ENCODE peak calls at places on chromosomes 7 and 10, in four cellular contexts. Y is PC-3; A is Ammon's horn; C is stimulated activated CD4-positive, alpha-beta T cell treated with anti-CD3 and anti-CD28 coated beads, Interleukin-12 subunit alpha, Interleukin-12 subunit beta, amount 100 ng/mL, for 48 hours. H is an unnamed sample.

GRCh38 chr7:38727184-38727940 is 96.2 kb upstream of the AMPH start:
- DNase-seq in Y (peak), A (no peak), C (no peak), H (no peak)

GRCh38 chr10:131207584-131208532 is 103.7 kb downstream of the TCERG1L start:
- DNase-seq in Y (no peak), A (no peak), C (no peak), H (peak)

GRCh38 chr7:29102554-29103151 is 43.7 kb downstream of the CPVL start:
- DNase-seq in Y (peak), A (peak), C (no peak), H (peak)

GRCh38 chr10:4241724-4242345 is 456.8 kb upstream of the KLF6 start:
- DNase-seq in Y (no peak), A (peak), C (no peak), H (peak)

GRCh38 chr10:122725768-122726167 is 26.1 kb upstream of the C10orf120 start:
- DNase-seq in Y (peak), A (no peak), C (no peak), H (no peak)

GRCh38 chr7:420142-421055 is 99.2 kb downstream of the PDGFA start:
- DNase-seq in Y (no peak), A (no peak), C (no peak), H (no peak)

GRCh38 chr10:126439947-126440346 is 51.7 kb upstream of the ADAM12 start:
- DNase-seq in Y (peak), A (no peak), C (no peak), H (no peak)

GRCh38 chr7:103762361-103762760 is 227.1 kb downstream of the RELN start:
- DNase-seq in Y (no peak), A (no peak), C (no peak), H (no peak)

GRCh38 chr10:114631678-114632417 is 26.2 kb downstream of the ABLIM1 start:
- DNase-seq in Y (no peak), A (no peak), C (peak), H (peak)

GRCh38 chr7:17437586-17437985 is 139.1 kb downstream of the AHR start:
- DNase-seq in Y (no peak), A (no peak), C (no peak), H (no peak)

GRCh38 chr7:5217396-5217795 is 27.4 kb downstream of the WIPI2 start:
- DNase-seq in Y (no peak), A (no peak), C (no peak), H (no peak)

GRCh38 chr10:92972066-92972870 is 88.3 kb upstream of the CYP26C1 start:
- DNase-seq in Y (peak), A (no peak), C (no peak), H (no peak)

GRCh38 chr7:98613601-98614425 is 3.3 kb upstream of the NPTX2 start:
- DNase-seq in Y (peak), A (peak), C (no peak), H (no peak)

GRCh38 chr10:123222832-123223231 is 68.6 kb downstream of the BUB3 start:
- DNase-seq in Y (no peak), A (no peak), C (no peak), H (no peak)

GRCh38 chr7:135801045-135801693 is 52.6 kb upstream of the FAM180A start:
- DNase-seq in Y (peak), A (peak), C (no peak), H (no peak)

GRCh38 chr10:14574291-14574690 is 200.4 kb downstream of the FAM107B start:
- DNase-seq in Y (no peak), A (peak), C (no peak), H (no peak)

GRCh38 chr7:92057375-92057774 is 76.9 kb downstream of the CYP51A1 start:
- DNase-seq in Y (peak), A (peak), C (no peak), H (no peak)